ENCODE peak calls at places on chromosomes 5 and 9, in nine cellular contexts. One of them, this sample, is unnamed. For H3K4me1, the result is how much of the 10 kb centered on the place peaks cover.

GRCh38 chr5:96809898-96810297 is 2.2 kb upstream of the ERAP1 start:
- DNase-seq in heart right ventricle: no peak
- DNase-seq in aorta: no peak
- DNase-seq in neural progenitor cell: no peak
- DNase-seq in psoas muscle: no peak
- DNase-seq in A549: no peak
- DNase-seq in spleen: no peak
- DNase-seq in RWPE2: no peak
- DNase-seq in CD4-positive, alpha-beta memory T cell: no peak
- DNase-seq in this sample: no peak

GRCh38 chr5:27328480-27328879 is 290.1 kb upstream of the CDH9 start:
- DNase-seq in A549: no peak
- DNase-seq in RWPE2: no peak
- DNase-seq in heart right ventricle: no peak
- DNase-seq in CD4-positive, alpha-beta memory T cell: no peak
- DNase-seq in spleen: no peak
- DNase-seq in aorta: no peak
- DNase-seq in psoas muscle: no peak
- DNase-seq in neural progenitor cell: no peak
- DNase-seq in this sample: no peak

GRCh38 chr5:107671742-107672211 is 1.0 kb upstream of the EFNA5 start:
- DNase-seq in neural progenitor cell: peak
- DNase-seq in A549: peak
- DNase-seq in aorta: no peak
- DNase-seq in RWPE2: peak
- DNase-seq in CD4-positive, alpha-beta memory T cell: no peak
- DNase-seq in psoas muscle: peak
- DNase-seq in spleen: no peak
- DNase-seq in heart right ventricle: no peak
- DNase-seq in this sample: peak

GRCh38 chr9:126620478-126620877 is 6.8 kb downstream of the LMX1B start:
- DNase-seq in psoas muscle: no peak
- DNase-seq in CD4-positive, alpha-beta memory T cell: no peak
- DNase-seq in heart right ventricle: no peak
- DNase-seq in A549: no peak
- DNase-seq in spleen: no peak
- DNase-seq in RWPE2: no peak
- DNase-seq in aorta: peak
- DNase-seq in neural progenitor cell: no peak
- DNase-seq in this sample: no peak

GRCh38 chr9:128244443-128245226 is 31.2 kb downstream of the GOLGA2 start:
- DNase-seq in neural progenitor cell: peak
- DNase-seq in A549: no peak
- DNase-seq in RWPE2: peak
- DNase-seq in aorta: peak
- DNase-seq in heart right ventricle: peak
- DNase-seq in CD4-positive, alpha-beta memory T cell: no peak
- DNase-seq in psoas muscle: peak
- DNase-seq in spleen: peak
- DNase-seq in this sample: peak

GRCh38 chr5:65086234-65086886 is 317.6 kb downstream of the CWC27 start:
- DNase-seq in CD4-positive, alpha-beta memory T cell: no peak
- DNase-seq in spleen: no peak
- DNase-seq in RWPE2: no peak
- DNase-seq in aorta: no peak
- DNase-seq in psoas muscle: no peak
- DNase-seq in A549: no peak
- DNase-seq in neural progenitor cell: no peak
- DNase-seq in heart right ventricle: no peak
- DNase-seq in this sample: no peak

GRCh38 chr5:150183436-150183835 is 6.4 kb upstream of the SLC6A7 start:
- DNase-seq in neural progenitor cell: no peak
- DNase-seq in CD4-positive, alpha-beta memory T cell: no peak
- DNase-seq in A549: no peak
- DNase-seq in heart right ventricle: no peak
- DNase-seq in spleen: no peak
- DNase-seq in psoas muscle: no peak
- DNase-seq in RWPE2: no peak
- DNase-seq in aorta: no peak
- DNase-seq in this sample: no peak

GRCh38 chr5:14925326-14925725 is 53.7 kb upstream of the ANKH start:
- DNase-seq in spleen: no peak
- DNase-seq in heart right ventricle: no peak
- DNase-seq in neural progenitor cell: no peak
- DNase-seq in A549: no peak
- DNase-seq in aorta: no peak
- DNase-seq in CD4-positive, alpha-beta memory T cell: no peak
- DNase-seq in RWPE2: no peak
- DNase-seq in psoas muscle: no peak
- DNase-seq in this sample: no peak

GRCh38 chr5:1884638-1885475 is 2.1 kb upstream of the IRX4 start:
- DNase-seq in RWPE2: peak
- DNase-seq in CD4-positive, alpha-beta memory T cell: no peak
- DNase-seq in heart right ventricle: no peak
- DNase-seq in A549: no peak
- DNase-seq in neural progenitor cell: peak
- DNase-seq in aorta: peak
- DNase-seq in spleen: no peak
- DNase-seq in psoas muscle: no peak
- DNase-seq in this sample: no peak

GRCh38 chr5:39714036-39714698 is 289.4 kb upstream of the DAB2 start:
- DNase-seq in RWPE2: no peak
- DNase-seq in aorta: no peak
- DNase-seq in psoas muscle: no peak
- DNase-seq in A549: peak
- DNase-seq in spleen: no peak
- DNase-seq in neural progenitor cell: peak
- DNase-seq in heart right ventricle: peak
- DNase-seq in CD4-positive, alpha-beta memory T cell: no peak
- DNase-seq in this sample: peak

GRCh38 chr5:57324888-57325287 is 151.0 kb downstream of the GPBP1 start:
- DNase-seq in psoas muscle: no peak
- DNase-seq in CD4-positive, alpha-beta memory T cell: no peak
- DNase-seq in spleen: no peak
- DNase-seq in heart right ventricle: peak
- DNase-seq in A549: no peak
- DNase-seq in RWPE2: no peak
- DNase-seq in neural progenitor cell: no peak
- DNase-seq in aorta: no peak
- DNase-seq in this sample: peak

GRCh38 chr5:174910245-174910737 is 185.9 kb downstream of the MSX2 start:
- DNase-seq in neural progenitor cell: peak
- DNase-seq in spleen: peak
- DNase-seq in CD4-positive, alpha-beta memory T cell: no peak
- DNase-seq in RWPE2: no peak
- DNase-seq in A549: peak
- DNase-seq in psoas muscle: peak
- DNase-seq in aorta: peak
- DNase-seq in heart right ventricle: peak
- DNase-seq in this sample: peak

GRCh38 chr5:118646917-118647316 is 341.4 kb downstream of the DTWD2 start:
- DNase-seq in aorta: no peak
- DNase-seq in psoas muscle: no peak
- DNase-seq in heart right ventricle: no peak
- DNase-seq in RWPE2: no peak
- DNase-seq in spleen: no peak
- DNase-seq in A549: no peak
- DNase-seq in neural progenitor cell: peak
- DNase-seq in CD4-positive, alpha-beta memory T cell: no peak
- DNase-seq in this sample: no peak

GRCh38 chr9:17731308-17731707 is 152.4 kb downstream of the SH3GL2 start:
- DNase-seq in CD4-positive, alpha-beta memory T cell: no peak
- DNase-seq in RWPE2: no peak
- DNase-seq in neural progenitor cell: no peak
- DNase-seq in spleen: no peak
- DNase-seq in A549: no peak
- DNase-seq in aorta: no peak
- DNase-seq in psoas muscle: no peak
- DNase-seq in heart right ventricle: no peak
- DNase-seq in this sample: no peak

GRCh38 chr9:19230356-19231125 is at the start of gene DENND4C:
- DNase-seq in A549: peak
- DNase-seq in aorta: peak
- DNase-seq in spleen: peak
- DNase-seq in CD4-positive, alpha-beta memory T cell: peak
- DNase-seq in heart right ventricle: peak
- DNase-seq in neural progenitor cell: peak
- DNase-seq in psoas muscle: peak
- DNase-seq in RWPE2: peak
- DNase-seq in this sample: peak
- H3K4me1 ChIP-seq in A549: under half
- H3K4me1 ChIP-seq in aorta: under half
- H3K4me1 ChIP-seq in spleen: half or more
- H3K4me1 ChIP-seq in CD4-positive, alpha-beta memory T cell: under half
- H3K4me1 ChIP-seq in heart right ventricle: under half
- H3K4me1 ChIP-seq in neural progenitor cell: under half
- H3K4me1 ChIP-seq in psoas muscle: under half
- H3K4me1 ChIP-seq in RWPE2: under half
- H3K4me1 ChIP-seq in this sample: under half

GRCh38 chr5:172156541-172156994 is 31.5 kb downstream of the STK10 start:
- DNase-seq in spleen: peak
- DNase-seq in A549: no peak
- DNase-seq in RWPE2: peak
- DNase-seq in CD4-positive, alpha-beta memory T cell: no peak
- DNase-seq in heart right ventricle: peak
- DNase-seq in aorta: no peak
- DNase-seq in psoas muscle: peak
- DNase-seq in neural progenitor cell: no peak
- DNase-seq in this sample: no peak
- H3K4me1 ChIP-seq in spleen: half or more
- H3K4me1 ChIP-seq in A549: under half
- H3K4me1 ChIP-seq in RWPE2: under half
- H3K4me1 ChIP-seq in CD4-positive, alpha-beta memory T cell: half or more
- H3K4me1 ChIP-seq in heart right ventricle: under half
- H3K4me1 ChIP-seq in aorta: under half
- H3K4me1 ChIP-seq in psoas muscle: under half
- H3K4me1 ChIP-seq in neural progenitor cell: under half
- H3K4me1 ChIP-seq in this sample: under half

GRCh38 chr9:21070887-21071286 is 6.9 kb downstream of the IFNB1 start:
- DNase-seq in neural progenitor cell: no peak
- DNase-seq in A549: no peak
- DNase-seq in psoas muscle: no peak
- DNase-seq in CD4-positive, alpha-beta memory T cell: no peak
- DNase-seq in heart right ventricle: no peak
- DNase-seq in aorta: no peak
- DNase-seq in spleen: no peak
- DNase-seq in RWPE2: no peak
- DNase-seq in this sample: no peak
- H3K4me1 ChIP-seq in neural progenitor cell: under half
- H3K4me1 ChIP-seq in A549: under half
- H3K4me1 ChIP-seq in psoas muscle: under half
- H3K4me1 ChIP-seq in CD4-positive, alpha-beta memory T cell: under half
- H3K4me1 ChIP-seq in heart right ventricle: under half
- H3K4me1 ChIP-seq in aorta: under half
- H3K4me1 ChIP-seq in spleen: under half
- H3K4me1 ChIP-seq in RWPE2: under half
- H3K4me1 ChIP-seq in this sample: under half

GRCh38 chr5:32023816-32024215 is 150.3 kb downstream of the GOLPH3 start:
- DNase-seq in neural progenitor cell: no peak
- DNase-seq in RWPE2: no peak
- DNase-seq in spleen: peak
- DNase-seq in CD4-positive, alpha-beta memory T cell: no peak
- DNase-seq in psoas muscle: no peak
- DNase-seq in A549: no peak
- DNase-seq in heart right ventricle: no peak
- DNase-seq in aorta: no peak
- DNase-seq in this sample: no peak
- H3K4me1 ChIP-seq in neural progenitor cell: under half
- H3K4me1 ChIP-seq in RWPE2: under half
- H3K4me1 ChIP-seq in spleen: under half
- H3K4me1 ChIP-seq in CD4-positive, alpha-beta memory T cell: under half
- H3K4me1 ChIP-seq in psoas muscle: under half
- H3K4me1 ChIP-seq in A549: under half
- H3K4me1 ChIP-seq in heart right ventricle: under half
- H3K4me1 ChIP-seq in aorta: under half
- H3K4me1 ChIP-seq in this sample: under half

GRCh38 chr9:132481467-132481866 is 71.5 kb downstream of the CFAP77 start:
- DNase-seq in spleen: no peak
- DNase-seq in psoas muscle: no peak
- DNase-seq in A549: no peak
- DNase-seq in CD4-positive, alpha-beta memory T cell: no peak
- DNase-seq in heart right ventricle: no peak
- DNase-seq in aorta: no peak
- DNase-seq in RWPE2: no peak
- DNase-seq in neural progenitor cell: peak
- DNase-seq in this sample: no peak

GRCh38 chr9:132482196-132482813 is 72.3 kb downstream of the CFAP77 start:
- DNase-seq in RWPE2: no peak
- DNase-seq in CD4-positive, alpha-beta memory T cell: no peak
- DNase-seq in A549: no peak
- DNase-seq in heart right ventricle: no peak
- DNase-seq in spleen: no peak
- DNase-seq in psoas muscle: no peak
- DNase-seq in neural progenitor cell: no peak
- DNase-seq in aorta: no peak
- DNase-seq in this sample: no peak

GRCh38 chr9:132474253-132474652 is 64.2 kb downstream of the CFAP77 start:
- DNase-seq in heart right ventricle: no peak
- DNase-seq in psoas muscle: no peak
- DNase-seq in aorta: no peak
- DNase-seq in CD4-positive, alpha-beta memory T cell: no peak
- DNase-seq in spleen: peak
- DNase-seq in A549: no peak
- DNase-seq in RWPE2: no peak
- DNase-seq in neural progenitor cell: peak
- DNase-seq in this sample: no peak

GRCh38 chr9:132479733-132480132 is 69.7 kb downstream of the CFAP77 start:
- DNase-seq in psoas muscle: no peak
- DNase-seq in CD4-positive, alpha-beta memory T cell: no peak
- DNase-seq in spleen: no peak
- DNase-seq in neural progenitor cell: no peak
- DNase-seq in heart right ventricle: no peak
- DNase-seq in aorta: no peak
- DNase-seq in RWPE2: no peak
- DNase-seq in A549: no peak
- DNase-seq in this sample: no peak

DNA sequence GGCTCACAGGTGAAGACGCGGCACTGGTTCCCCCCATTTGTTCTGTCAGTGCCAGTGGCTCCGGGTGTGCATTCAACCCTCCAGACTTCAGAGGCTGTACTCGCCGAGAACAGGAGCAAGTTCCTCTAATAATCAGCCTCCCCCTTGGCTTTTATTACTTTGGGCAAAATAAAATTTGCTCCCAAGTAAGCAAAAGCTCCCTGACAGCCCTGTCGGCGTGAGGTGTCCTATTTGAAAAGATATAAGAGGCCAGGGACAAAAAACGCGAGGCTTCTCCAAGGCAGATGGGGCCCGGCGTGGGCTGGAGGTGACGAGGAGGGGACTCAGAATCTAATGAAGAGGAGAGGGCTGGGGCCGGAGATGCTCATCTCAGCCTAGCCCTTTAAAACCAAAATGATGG is 68.3 kb downstream of the CFAP77 start:
- DNase-seq in spleen: no peak
- DNase-seq in psoas muscle: no peak
- DNase-seq in A549: no peak
- DNase-seq in aorta: no peak
- DNase-seq in CD4-positive, alpha-beta memory T cell: no peak
- DNase-seq in neural progenitor cell: no peak
- DNase-seq in heart right ventricle: no peak
- DNase-seq in RWPE2: no peak
- DNase-seq in this sample: no peak
- H3K4me1 ChIP-seq in spleen: under half
- H3K4me1 ChIP-seq in psoas muscle: under half
- H3K4me1 ChIP-seq in A549: under half
- H3K4me1 ChIP-seq in aorta: under half
- H3K4me1 ChIP-seq in CD4-positive, alpha-beta memory T cell: under half
- H3K4me1 ChIP-seq in neural progenitor cell: half or more
- H3K4me1 ChIP-seq in heart right ventricle: under half
- H3K4me1 ChIP-seq in RWPE2: under half
- H3K4me1 ChIP-seq in this sample: under half